ENCODE peak calls at places on chromosomes 4 and X, in five cellular contexts. One of them, this sample, is unnamed.

GRCh38 chr4:82739292-82740190 is 59.1 kb downstream of the SCD5 start:
- DNase-seq in suprapubic skin: peak; percentile 77
- DNase-seq in GM23338: peak; percentile 85
- DNase-seq in dorsolateral prefrontal cortex: no peak
- DNase-seq in Karpas-422: peak; percentile 84
- DNase-seq in this sample: peak; percentile 71

GRCh38 chrX:24859211-24859841 is 156.4 kb downstream of the ARX start:
- DNase-seq in suprapubic skin: no peak
- DNase-seq in GM23338: peak; percentile 32
- DNase-seq in dorsolateral prefrontal cortex: peak; percentile 19
- DNase-seq in Karpas-422: no peak
- DNase-seq in this sample: no peak

GRCh38 chrX:49001521-49002090 is 458 bp downstream of the GRIPAP1 start:
- DNase-seq in Karpas-422: peak; percentile 76
- DNase-seq in dorsolateral prefrontal cortex: peak; percentile 4
- DNase-seq in suprapubic skin: no peak
- DNase-seq in GM23338: peak; percentile 70
- DNase-seq in this sample: peak; percentile 79

GRCh38 chr4:150875367-150875766 is 139.7 kb downstream of the LRBA start:
- DNase-seq in Karpas-422: peak; percentile 70
- DNase-seq in GM23338: peak; percentile 7
- DNase-seq in dorsolateral prefrontal cortex: no peak
- DNase-seq in suprapubic skin: no peak
- DNase-seq in this sample: no peak

GRCh38 chrX:108362026-108362425 is 76.2 kb downstream of the COL4A6 start:
- DNase-seq in Karpas-422: no peak
- DNase-seq in GM23338: no peak
- DNase-seq in suprapubic skin: no peak
- DNase-seq in dorsolateral prefrontal cortex: no peak
- DNase-seq in this sample: no peak

GRCh38 chrX:140177821-140178220 is 212.5 kb upstream of the CXorf66 start:
- DNase-seq in Karpas-422: no peak
- DNase-seq in dorsolateral prefrontal cortex: no peak
- DNase-seq in GM23338: peak; percentile 11
- DNase-seq in suprapubic skin: no peak
- DNase-seq in this sample: no peak

GRCh38 chr4:114286275-114286674 is 306.8 kb upstream of the ARSJ start:
- DNase-seq in Karpas-422: no peak
- DNase-seq in GM23338: no peak
- DNase-seq in dorsolateral prefrontal cortex: no peak
- DNase-seq in suprapubic skin: no peak
- DNase-seq in this sample: no peak

GRCh38 chr4:10237131-10237530 is 120.5 kb upstream of the WDR1 start:
- DNase-seq in GM23338: no peak
- DNase-seq in dorsolateral prefrontal cortex: no peak
- DNase-seq in suprapubic skin: no peak
- DNase-seq in Karpas-422: no peak
- DNase-seq in this sample: no peak

GRCh38 chr4:94339779-94340178 is 2.9 kb downstream of the HPGDS start:
- DNase-seq in Karpas-422: no peak
- DNase-seq in suprapubic skin: no peak
- DNase-seq in GM23338: no peak
- DNase-seq in dorsolateral prefrontal cortex: no peak
- DNase-seq in this sample: no peak

GRCh38 chr4:84231539-84232055 is 267.5 kb downstream of the NKX6-1 start:
- DNase-seq in GM23338: no peak
- DNase-seq in dorsolateral prefrontal cortex: no peak
- DNase-seq in Karpas-422: no peak
- DNase-seq in suprapubic skin: no peak
- DNase-seq in this sample: no peak

GRCh38 chrX:71492086-71493065 is 40.5 kb upstream of the OGT start:
- DNase-seq in GM23338: peak; percentile 39
- DNase-seq in suprapubic skin: peak; percentile 71
- DNase-seq in Karpas-422: peak; percentile 25
- DNase-seq in dorsolateral prefrontal cortex: peak; percentile 4
- DNase-seq in this sample: no peak
- H3K27ac ChIP-seq in GM23338: no peak overlapping the region
- H3K27ac ChIP-seq in suprapubic skin: peak overlapping the region; percentile 62
- H3K27ac ChIP-seq in Karpas-422: no peak overlapping the region
- H3K27ac ChIP-seq in dorsolateral prefrontal cortex: no peak overlapping the region
- H3K27ac ChIP-seq in this sample: no peak overlapping the region

DNA sequence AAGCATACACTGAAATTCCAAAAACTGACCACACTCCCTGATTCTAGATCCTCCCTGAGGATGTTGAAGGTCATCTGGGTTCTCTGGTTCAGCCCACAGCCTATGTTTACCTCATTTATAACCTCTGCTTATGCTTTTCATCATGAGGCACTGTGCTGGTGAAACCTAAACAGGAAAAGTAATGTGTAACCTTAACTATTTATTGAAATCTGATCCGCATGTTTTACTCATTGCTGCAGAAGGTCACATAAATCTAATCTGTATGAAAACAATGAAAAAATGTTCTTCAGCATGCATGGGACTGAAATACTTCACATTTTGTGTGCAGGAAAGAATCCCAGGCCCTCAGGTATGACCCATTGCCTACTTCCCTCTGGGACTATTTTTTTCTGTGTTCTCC is 30.3 kb downstream of the UCHL1 start:
- DNase-seq in dorsolateral prefrontal cortex: no peak
- DNase-seq in GM23338: no peak
- DNase-seq in suprapubic skin: no peak
- DNase-seq in Karpas-422: no peak
- DNase-seq in this sample: no peak
- H3K27ac ChIP-seq in dorsolateral prefrontal cortex: no peak overlapping the region
- H3K27ac ChIP-seq in GM23338: no peak overlapping the region
- H3K27ac ChIP-seq in suprapubic skin: no peak overlapping the region
- H3K27ac ChIP-seq in Karpas-422: no peak overlapping the region
- H3K27ac ChIP-seq in this sample: no peak overlapping the region

DNA sequence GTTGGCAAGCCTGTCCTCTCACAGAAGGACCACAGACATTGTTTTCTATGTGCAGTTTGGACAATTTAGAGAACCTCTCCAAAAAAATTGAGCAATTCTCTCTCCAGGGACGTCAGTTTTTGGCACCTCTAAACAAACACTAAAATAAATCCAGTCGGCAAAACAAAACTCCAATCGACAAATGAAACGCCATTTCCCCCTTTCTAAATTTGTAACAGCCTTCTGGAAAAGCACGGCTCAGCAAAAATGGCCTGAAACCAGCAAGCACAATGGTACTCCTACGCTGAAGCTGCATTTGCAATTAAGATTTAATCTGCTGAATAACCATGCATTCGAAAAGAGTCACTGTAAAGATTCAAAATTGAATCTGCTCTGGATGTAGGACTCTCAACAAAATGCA is 79.7 kb upstream of the MAP3K15 start:
- DNase-seq in GM23338: no peak
- DNase-seq in suprapubic skin: no peak
- DNase-seq in Karpas-422: no peak
- DNase-seq in dorsolateral prefrontal cortex: no peak
- DNase-seq in this sample: no peak
- H3K27ac ChIP-seq in GM23338: peak overlapping the region; percentile 45
- H3K27ac ChIP-seq in suprapubic skin: no peak overlapping the region
- H3K27ac ChIP-seq in Karpas-422: no peak overlapping the region
- H3K27ac ChIP-seq in dorsolateral prefrontal cortex: peak overlapping the region; percentile 51
- H3K27ac ChIP-seq in this sample: no peak overlapping the region

DNA sequence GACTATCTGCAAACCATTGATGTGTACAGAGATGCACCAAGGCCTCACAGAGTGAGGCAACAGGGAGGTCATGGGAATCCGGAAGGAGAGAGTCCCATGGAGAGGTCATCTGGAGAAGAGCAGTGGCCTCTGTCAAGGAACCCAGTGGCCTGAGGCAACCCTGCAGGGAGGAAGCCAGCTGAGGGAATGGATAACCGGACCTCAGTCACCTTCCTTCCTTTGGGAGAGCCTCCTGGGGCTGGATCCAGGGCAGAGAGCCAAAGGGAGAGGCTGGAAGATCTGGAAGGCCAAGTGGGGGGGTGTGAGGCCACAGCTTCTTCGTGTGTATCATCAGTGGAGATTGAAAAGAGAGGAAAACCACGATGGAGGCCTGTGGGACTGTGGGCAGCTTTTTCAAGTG is 24.3 kb upstream of the CD38 start:
- DNase-seq in dorsolateral prefrontal cortex: no peak
- DNase-seq in suprapubic skin: no peak
- DNase-seq in GM23338: no peak
- DNase-seq in Karpas-422: no peak
- DNase-seq in this sample: no peak
- H3K27ac ChIP-seq in dorsolateral prefrontal cortex: no peak overlapping the region
- H3K27ac ChIP-seq in suprapubic skin: no peak overlapping the region
- H3K27ac ChIP-seq in GM23338: no peak overlapping the region
- H3K27ac ChIP-seq in Karpas-422: no peak overlapping the region
- H3K27ac ChIP-seq in this sample: no peak overlapping the region

DNA sequence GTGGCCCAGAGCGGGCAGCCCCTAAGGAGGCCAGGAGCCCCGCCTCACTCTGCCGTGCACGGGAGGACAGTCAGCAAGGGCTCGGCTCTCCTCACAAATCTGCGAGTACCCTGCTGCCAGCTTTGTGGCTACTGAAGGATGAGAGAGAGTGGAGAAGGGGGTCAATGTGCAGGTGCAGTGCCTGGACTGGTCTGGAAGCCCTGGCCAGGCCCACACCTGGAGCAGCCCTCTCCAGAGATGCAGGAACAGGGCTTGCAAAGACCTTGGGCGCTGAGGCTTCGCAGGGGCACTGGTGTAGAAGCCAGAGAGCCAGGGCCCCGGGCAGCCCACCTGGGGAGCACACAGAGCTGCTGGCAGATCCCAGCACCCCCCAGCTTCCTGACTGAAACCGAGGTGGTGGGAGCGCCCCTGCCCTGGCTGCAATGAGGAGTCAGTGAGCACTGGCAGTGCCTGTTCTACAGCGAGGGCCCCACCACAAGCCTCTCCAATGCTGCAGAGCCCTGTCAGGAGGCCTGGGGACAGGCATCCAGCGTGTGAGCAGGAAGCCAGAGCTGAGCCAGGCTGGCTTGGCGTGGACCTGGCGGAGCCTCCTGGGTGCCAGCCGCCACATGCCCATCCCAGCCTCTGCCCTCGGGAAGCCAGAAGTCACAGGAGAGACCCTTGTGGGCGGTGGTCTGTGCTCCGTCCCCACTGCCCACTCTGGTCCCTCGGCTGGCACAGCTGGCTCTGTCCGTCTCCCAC is 3.9 kb downstream of the SPON2 start:
- DNase-seq in suprapubic skin: peak; percentile 63
- DNase-seq in Karpas-422: no peak
- DNase-seq in dorsolateral prefrontal cortex: peak; percentile 40
- DNase-seq in GM23338: no peak
- DNase-seq in this sample: no peak
- H3K27ac ChIP-seq in suprapubic skin: no peak overlapping the region
- H3K27ac ChIP-seq in Karpas-422: no peak overlapping the region
- H3K27ac ChIP-seq in dorsolateral prefrontal cortex: no peak overlapping the region
- H3K27ac ChIP-seq in GM23338: no peak overlapping the region
- H3K27ac ChIP-seq in this sample: no peak overlapping the region

DNA sequence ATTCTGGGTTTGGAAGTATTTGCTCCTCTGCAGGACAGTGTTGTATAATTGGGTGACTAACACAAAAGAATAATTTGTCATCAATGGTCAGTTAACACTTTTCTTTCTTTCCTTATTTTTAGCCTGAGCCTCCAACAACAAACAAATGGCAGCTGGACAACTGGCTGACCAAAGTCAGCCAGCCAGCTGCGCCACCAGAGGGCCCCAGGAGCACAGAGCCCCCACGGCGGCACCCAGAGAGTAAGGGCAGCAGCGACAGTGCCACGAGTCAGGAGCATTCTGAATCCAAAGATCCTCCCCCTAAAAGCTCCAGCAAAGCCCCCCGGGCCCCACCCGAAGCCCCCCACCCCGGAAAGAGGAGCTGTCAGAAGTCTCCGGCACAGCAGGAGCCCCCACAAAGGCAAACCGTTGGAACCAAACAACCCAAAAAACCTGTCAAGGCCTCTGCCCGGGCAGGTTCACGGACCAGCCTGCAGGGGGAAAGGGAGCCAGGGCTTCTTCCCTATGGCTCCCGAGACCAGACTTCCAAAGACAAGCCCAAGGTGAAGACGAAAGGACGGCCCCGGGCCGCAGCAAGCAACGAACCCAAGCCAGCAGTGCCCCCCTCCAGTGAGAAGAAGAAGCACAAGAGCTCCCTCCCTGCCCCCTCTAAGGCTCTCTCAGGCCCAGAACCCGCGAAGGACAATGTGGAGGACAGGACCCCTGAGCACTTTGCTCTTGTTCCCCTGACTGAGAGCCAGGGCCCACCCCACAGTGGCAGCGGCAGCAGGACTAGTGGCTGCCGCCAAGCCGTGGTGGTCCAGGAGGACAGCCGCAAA is 106.0 kb downstream of the KLHL8 start:
- DNase-seq in GM23338: peak; percentile 74
- DNase-seq in Karpas-422: no peak
- DNase-seq in dorsolateral prefrontal cortex: no peak
- DNase-seq in suprapubic skin: no peak
- DNase-seq in this sample: no peak
- H3K27ac ChIP-seq in GM23338: peak overlapping the region; percentile 53
- H3K27ac ChIP-seq in Karpas-422: no peak overlapping the region
- H3K27ac ChIP-seq in dorsolateral prefrontal cortex: no peak overlapping the region
- H3K27ac ChIP-seq in suprapubic skin: no peak overlapping the region
- H3K27ac ChIP-seq in this sample: no peak overlapping the region

DNA sequence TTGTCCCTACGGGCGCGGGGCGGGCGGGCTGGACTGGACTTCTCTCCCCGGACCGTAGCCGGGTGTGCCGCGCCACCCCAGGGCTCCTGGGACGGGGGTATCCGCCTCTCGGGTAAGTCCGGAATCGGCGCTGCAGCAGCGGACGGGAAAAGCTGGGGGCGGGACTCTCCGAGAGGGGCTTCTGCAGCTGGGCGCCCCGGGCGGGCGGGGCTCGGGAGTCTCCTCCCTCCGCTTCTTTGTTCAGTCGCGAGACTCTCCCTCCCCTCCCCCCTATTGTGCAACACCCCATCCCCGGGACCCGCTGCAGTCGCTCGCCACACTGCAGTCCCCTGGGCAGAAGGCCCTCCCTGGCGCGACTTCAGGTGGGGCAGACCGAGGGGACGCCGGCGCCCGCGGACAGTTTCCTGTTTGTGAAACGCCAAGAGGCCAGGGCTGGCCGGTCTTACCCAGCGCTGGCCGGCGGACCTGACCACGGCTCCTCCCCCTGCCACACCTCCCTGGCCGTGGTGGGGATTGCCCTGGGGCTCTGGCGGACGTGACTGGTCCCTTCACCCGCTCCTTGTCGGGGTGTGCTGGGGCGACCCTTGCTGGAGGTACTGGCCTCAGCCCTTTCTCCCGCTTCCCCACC is 966 bp downstream of the CCNG2 start:
- DNase-seq in suprapubic skin: peak; percentile 93
- DNase-seq in GM23338: peak; percentile 95
- DNase-seq in Karpas-422: peak; percentile 80
- DNase-seq in dorsolateral prefrontal cortex: peak; percentile 85
- DNase-seq in this sample: peak; percentile 89
- H3K27ac ChIP-seq in suprapubic skin: peak overlapping the region; percentile 94
- H3K27ac ChIP-seq in GM23338: peak overlapping the region; percentile 100
- H3K27ac ChIP-seq in Karpas-422: peak overlapping the region; percentile 89
- H3K27ac ChIP-seq in dorsolateral prefrontal cortex: peak overlapping the region; percentile 99
- H3K27ac ChIP-seq in this sample: peak overlapping the region; percentile 98